ENCODE peak calls at places on chromosome 17, in four cellular contexts. Z is K562, N is H1, E is SK-N-SH. L is an unnamed sample.

GRCh38 chr17:79188048-79188447 is 113.4 kb downstream of the ENGASE start:
- DNase-seq in Z (peak), N (peak), E (peak), L (peak)

GRCh38 chr17:47188266-47188665 is 829 bp downstream of the CDC27 start:
- DNase-seq in Z (no peak), N (no peak), E (peak), L (no peak)

GRCh38 chr17:11979795-11980194 is 17.5 kb downstream of the ZNF18 start:
- DNase-seq in Z (no peak), N (no peak), E (no peak), L (no peak)

GRCh38 chr17:68832140-68832871 is 122.9 kb downstream of the ABCA8 start:
- DNase-seq in Z (no peak), N (no peak), E (no peak), L (no peak)

GRCh38 chr17:21686165-21687015 is 5.9 kb upstream of the KCNJ18 start:
- DNase-seq in Z (no peak), N (no peak), E (no peak), L (no peak)

GRCh38 chr17:41325126-41325525 is 9.6 kb upstream of the KRTAP17-1 start:
- DNase-seq in Z (no peak), N (no peak), E (no peak), L (no peak)

GRCh38 chr17:63834431-63835166 is 7.1 kb upstream of the FTSJ3 start:
- DNase-seq in Z (peak), N (peak), E (peak), L (peak)

GRCh38 chr17:82577300-82577699 is 57.8 kb downstream of the FOXK2 start:
- DNase-seq in Z (no peak), N (no peak), E (no peak), L (no peak)

GRCh38 chr17:47810200-47810821 is 11.3 kb downstream of the OSBPL7 start:
- DNase-seq in Z (peak), N (no peak), E (no peak), L (peak)

GRCh38 chr17:67359960-67360817 is 6.2 kb downstream of the PSMD12 start:
- DNase-seq in Z (peak), N (no peak), E (peak), L (no peak)

GRCh38 chr17:42325026-42325425 is 36.7 kb downstream of the STAT5A start:
- DNase-seq in Z (no peak), N (no peak), E (no peak), L (no peak)

DNA sequence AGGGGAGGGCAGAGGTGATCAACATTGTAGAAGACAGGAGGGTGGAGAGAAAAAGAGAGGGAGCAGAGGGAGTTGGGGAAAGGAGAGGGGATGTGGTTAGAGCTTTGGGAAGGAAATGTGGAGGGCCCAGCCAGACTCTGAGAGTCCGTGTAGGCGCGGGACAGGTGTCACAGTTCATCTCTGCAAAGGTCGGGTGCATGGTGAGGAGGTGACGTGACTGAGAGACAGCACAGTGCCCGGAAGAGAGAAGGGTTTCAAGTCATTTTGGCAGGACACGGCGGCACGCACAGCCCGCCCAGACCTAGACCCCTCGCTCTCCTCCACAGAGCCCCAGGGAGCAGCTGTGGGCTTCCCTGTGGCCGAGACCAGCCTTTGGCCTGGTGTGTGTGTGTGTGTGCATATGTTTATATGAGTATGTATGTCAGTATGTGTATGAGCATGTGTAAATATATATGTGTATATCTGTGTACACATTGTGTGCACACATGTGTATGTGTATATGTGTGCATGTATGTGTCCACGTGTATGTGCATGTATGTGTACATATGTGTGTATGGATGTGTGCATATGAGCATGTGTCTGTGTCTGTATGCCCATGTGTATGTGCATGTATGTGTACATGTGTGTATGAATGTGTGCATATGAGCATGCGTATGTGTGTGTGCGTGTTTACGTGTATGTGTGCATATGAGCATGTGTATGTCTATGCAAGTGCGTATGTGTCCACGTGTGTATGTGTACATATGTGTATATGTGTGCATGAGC is 104.6 kb downstream of the SEC14L1 start:
- DNase-seq in Z (no peak), N (no peak), E (no peak), L (no peak)
- TF ChIP-seq TEAD4 in Z (no peak), N (no peak), E (no peak), L (no peak)

DNA sequence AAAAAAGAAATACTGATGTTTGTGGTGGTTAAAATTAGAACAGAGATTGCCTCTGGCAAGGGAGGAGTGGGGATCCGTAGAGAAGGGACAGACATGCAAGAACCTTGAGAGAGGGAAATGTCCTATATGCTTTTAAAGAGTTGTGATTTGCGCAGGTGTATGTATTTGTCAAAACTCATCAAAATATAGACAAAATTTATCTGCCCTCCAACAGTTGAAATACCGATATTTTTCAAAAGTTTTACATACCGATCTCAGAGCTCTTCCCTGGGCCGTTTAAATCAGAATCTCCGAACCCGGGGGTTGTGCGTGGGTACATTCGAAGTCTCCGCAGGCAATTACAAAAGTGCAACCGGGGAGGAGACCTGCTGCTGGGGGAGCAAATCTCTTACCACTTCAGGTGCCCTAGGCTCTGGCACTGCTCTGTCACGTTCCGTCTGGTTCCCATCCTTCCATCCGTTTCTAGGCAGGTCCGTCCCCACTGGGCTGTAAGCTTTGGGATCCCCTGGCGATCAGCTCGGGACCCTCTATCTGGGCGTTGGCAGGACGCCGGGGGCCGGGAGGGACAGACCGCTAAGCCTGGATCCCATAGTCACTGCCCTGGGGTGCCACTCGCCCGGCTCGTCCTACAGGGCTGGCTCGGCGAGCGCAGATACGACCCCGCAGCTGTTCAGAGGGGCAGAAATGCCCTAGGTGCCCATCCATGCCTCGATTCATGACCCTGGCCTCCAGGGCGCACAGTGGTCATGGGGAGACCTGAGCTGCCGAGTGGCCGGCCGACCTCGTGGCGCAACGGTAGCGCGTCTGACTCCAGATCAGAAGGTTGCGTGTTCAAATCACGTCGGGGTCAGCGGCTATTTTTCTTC is 4.2 kb downstream of the BORCS6 start:
- DNase-seq in Z (peak), N (peak), E (peak), L (peak)
- TF ChIP-seq TEAD4 in Z (no peak), N (peak), E (peak), L (no peak)

GRCh38 chr17:5563451-5563850 is 20.9 kb downstream of the NLRP1 start:
- DNase-seq in Z (no peak), N (no peak), E (no peak), L (no peak)
- TF ChIP-seq TEAD4 in Z (no peak), N (no peak), E (no peak), L (no peak)

GRCh38 chr17:39800540-39800939 is 62.8 kb downstream of the GRB7 start:
- DNase-seq in Z (no peak), N (no peak), E (no peak), L (no peak)
- TF ChIP-seq TEAD4 in Z (no peak), N (no peak), E (no peak), L (no peak)

GRCh38 chr17:897970-898619 is 81.5 kb downstream of the NXN start:
- DNase-seq in Z (no peak), N (no peak), E (no peak), L (no peak)

GRCh38 chr17:907725-908124 is 71.9 kb downstream of the NXN start:
- DNase-seq in Z (no peak), N (no peak), E (no peak), L (no peak)

GRCh38 chr17:900336-900735 is 79.2 kb downstream of the NXN start:
- DNase-seq in Z (no peak), N (no peak), E (no peak), L (no peak)

GRCh38 chr17:901964-902363 is 77.6 kb downstream of the NXN start:
- DNase-seq in Z (no peak), N (no peak), E (no peak), L (no peak)

DNA sequence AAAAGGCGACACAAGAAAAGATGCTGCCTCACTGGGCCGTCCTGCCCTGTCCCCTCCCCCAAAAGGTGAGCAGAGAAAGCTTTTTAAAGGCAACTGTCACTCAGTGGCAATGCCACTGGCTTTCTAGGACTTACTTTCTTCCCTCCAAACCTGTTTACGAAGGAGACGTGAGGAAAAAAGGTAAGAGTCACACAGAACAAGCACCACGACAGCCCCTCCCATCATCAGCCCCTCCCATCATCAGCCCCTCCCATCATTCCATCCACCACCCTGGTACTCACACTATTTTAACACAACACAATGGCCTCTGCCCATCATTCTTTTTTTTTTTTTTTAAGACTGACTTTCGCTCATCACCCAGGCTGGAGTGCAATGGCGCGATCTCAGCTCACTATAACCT is 77.1 kb downstream of the NXN start:
- DNase-seq in Z (no peak), N (no peak), E (no peak), L (no peak)
- TF ChIP-seq TEAD4 in Z (no peak), N (no peak), E (no peak), L (no peak)

GRCh38 chr17:7993972-7994589 is 8.3 kb upstream of the GUCY2D start:
- DNase-seq in Z (no peak), N (no peak), E (no peak), L (no peak)
- TF ChIP-seq TEAD4 in Z (no peak), N (no peak), E (no peak), L (no peak)

DNA sequence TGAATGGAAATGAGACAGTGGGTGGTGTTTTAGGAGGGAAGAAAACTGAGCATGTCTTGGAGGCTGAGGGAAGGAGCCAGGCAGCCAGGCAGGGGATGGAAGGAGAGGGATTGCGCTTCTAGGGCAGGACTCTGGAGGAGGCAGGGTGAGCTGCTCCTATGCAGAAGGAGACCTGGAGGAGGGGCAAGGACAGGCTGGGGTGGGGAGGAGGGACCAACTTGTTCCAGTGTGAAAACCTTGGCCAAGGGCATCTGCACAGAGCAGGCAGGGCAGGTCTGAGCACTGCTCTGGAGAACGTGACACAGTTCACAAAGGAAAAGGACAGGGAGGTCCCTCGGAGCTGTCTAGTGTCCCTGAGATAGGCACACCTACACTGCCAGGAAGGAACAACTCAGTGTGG is 5.5 kb downstream of the GALK1 start:
- DNase-seq in Z (no peak), N (no peak), E (no peak), L (no peak)
- TF ChIP-seq TEAD4 in Z (no peak), N (no peak), E (no peak), L (no peak)

DNA sequence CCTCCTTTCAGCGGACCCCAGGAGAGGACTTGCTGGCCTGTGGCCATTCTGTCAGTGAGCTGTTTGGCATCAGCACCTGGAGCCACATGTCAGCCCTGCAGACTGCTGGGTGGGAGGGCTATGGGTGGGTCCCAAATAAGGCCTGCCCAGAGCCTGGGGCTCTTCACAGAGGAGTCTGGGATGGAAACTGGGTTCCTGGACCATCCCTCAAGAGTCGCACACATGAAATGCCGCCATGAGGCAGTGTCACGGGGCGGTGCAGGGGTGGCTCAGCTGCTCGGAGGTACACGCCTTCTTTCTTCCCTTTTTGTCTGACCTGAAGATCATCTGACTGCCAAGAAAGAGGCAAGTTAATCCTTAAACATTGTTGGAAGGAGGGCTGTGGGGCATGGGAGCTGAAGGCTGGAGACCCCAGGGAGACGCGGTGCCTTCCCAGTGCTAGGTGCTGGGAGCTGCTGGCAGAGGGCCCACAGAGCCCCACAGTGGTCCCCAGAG is 14.8 kb downstream of the MPRIP start:
- DNase-seq in Z (no peak), N (no peak), E (no peak), L (peak)
- TF ChIP-seq TEAD4 in Z (no peak), N (no peak), E (no peak), L (no peak)

GRCh38 chr17:73118876-73119485 is 26.5 kb upstream of the SLC39A11 start:
- DNase-seq in Z (no peak), N (no peak), E (peak), L (no peak)
- TF ChIP-seq TEAD4 in Z (no peak), N (no peak), E (no peak), L (no peak)

L was measured in WTC11.